ENCODE peak calls at places on chromosome 15, in seven cellular contexts. One of them, this sample, is unnamed. For H3K4me1, the result is how much of the 10 kb centered on the place peaks cover.

GRCh38 chr15:99958426-99959097 is 225.3 kb upstream of the LYSMD4 start:
- DNase-seq in endodermal cell: peak
- DNase-seq in ovary: no peak
- DNase-seq in psoas muscle: no peak
- DNase-seq in CD8-positive, alpha-beta T cell: peak
- DNase-seq in heart right ventricle: no peak
- DNase-seq in breast epithelium: no peak
- DNase-seq in this sample: no peak

GRCh38 chr15:83108266-83109219 is 1.1 kb downstream of the TM6SF1 start:
- DNase-seq in endodermal cell: peak
- DNase-seq in ovary: no peak
- DNase-seq in psoas muscle: peak
- DNase-seq in CD8-positive, alpha-beta T cell: peak
- DNase-seq in heart right ventricle: peak
- DNase-seq in breast epithelium: peak
- DNase-seq in this sample: peak

GRCh38 chr15:48459571-48460461 is 128.6 kb downstream of the DUT start:
- DNase-seq in endodermal cell: no peak
- DNase-seq in ovary: no peak
- DNase-seq in psoas muscle: no peak
- DNase-seq in CD8-positive, alpha-beta T cell: no peak
- DNase-seq in heart right ventricle: no peak
- DNase-seq in breast epithelium: no peak
- DNase-seq in this sample: no peak

GRCh38 chr15:67146875-67147381 is 81.5 kb downstream of the SMAD3 start:
- DNase-seq in endodermal cell: peak
- DNase-seq in ovary: peak
- DNase-seq in psoas muscle: peak
- DNase-seq in CD8-positive, alpha-beta T cell: no peak
- DNase-seq in heart right ventricle: no peak
- DNase-seq in breast epithelium: no peak
- DNase-seq in this sample: no peak

GRCh38 chr15:37107754-37108724 is 7.7 kb upstream of the MEIS2 start:
- DNase-seq in endodermal cell: no peak
- DNase-seq in ovary: no peak
- DNase-seq in psoas muscle: no peak
- DNase-seq in CD8-positive, alpha-beta T cell: no peak
- DNase-seq in heart right ventricle: no peak
- DNase-seq in breast epithelium: no peak
- DNase-seq in this sample: no peak

GRCh38 chr15:95141486-95141885 is 910.1 kb downstream of the MCTP2 start:
- DNase-seq in endodermal cell: no peak
- DNase-seq in ovary: no peak
- DNase-seq in psoas muscle: no peak
- DNase-seq in CD8-positive, alpha-beta T cell: no peak
- DNase-seq in heart right ventricle: no peak
- DNase-seq in breast epithelium: no peak
- DNase-seq in this sample: no peak

GRCh38 chr15:95693917-95694316 is 636.6 kb upstream of the NR2F2 start:
- DNase-seq in endodermal cell: no peak
- DNase-seq in ovary: no peak
- DNase-seq in psoas muscle: no peak
- DNase-seq in CD8-positive, alpha-beta T cell: no peak
- DNase-seq in heart right ventricle: no peak
- DNase-seq in breast epithelium: no peak
- DNase-seq in this sample: no peak

GRCh38 chr15:95669146-95669922 is 661.2 kb upstream of the NR2F2 start:
- DNase-seq in endodermal cell: no peak
- DNase-seq in ovary: peak
- DNase-seq in psoas muscle: no peak
- DNase-seq in CD8-positive, alpha-beta T cell: no peak
- DNase-seq in heart right ventricle: no peak
- DNase-seq in breast epithelium: no peak
- DNase-seq in this sample: no peak

GRCh38 chr15:82595203-82595602 is 52.0 kb downstream of the CPEB1 start:
- DNase-seq in endodermal cell: no peak
- DNase-seq in ovary: no peak
- DNase-seq in psoas muscle: no peak
- DNase-seq in CD8-positive, alpha-beta T cell: no peak
- DNase-seq in heart right ventricle: no peak
- DNase-seq in breast epithelium: no peak
- DNase-seq in this sample: no peak

GRCh38 chr15:36773698-36774097 is 194.3 kb downstream of the CDIN1 start:
- DNase-seq in endodermal cell: no peak
- DNase-seq in ovary: no peak
- DNase-seq in psoas muscle: no peak
- DNase-seq in CD8-positive, alpha-beta T cell: no peak
- DNase-seq in heart right ventricle: no peak
- DNase-seq in breast epithelium: no peak
- DNase-seq in this sample: no peak

GRCh38 chr15:40245666-40246065 is 6.8 kb downstream of the PAK6 start:
- DNase-seq in endodermal cell: peak
- DNase-seq in ovary: no peak
- DNase-seq in psoas muscle: no peak
- DNase-seq in CD8-positive, alpha-beta T cell: no peak
- DNase-seq in heart right ventricle: no peak
- DNase-seq in breast epithelium: no peak
- DNase-seq in this sample: no peak
- H3K4me1 ChIP-seq in endodermal cell: under half
- H3K4me1 ChIP-seq in ovary: under half
- H3K4me1 ChIP-seq in psoas muscle: under half
- H3K4me1 ChIP-seq in CD8-positive, alpha-beta T cell: under half
- H3K4me1 ChIP-seq in heart right ventricle: under half
- H3K4me1 ChIP-seq in breast epithelium: under half
- H3K4me1 ChIP-seq in this sample: under half

DNA sequence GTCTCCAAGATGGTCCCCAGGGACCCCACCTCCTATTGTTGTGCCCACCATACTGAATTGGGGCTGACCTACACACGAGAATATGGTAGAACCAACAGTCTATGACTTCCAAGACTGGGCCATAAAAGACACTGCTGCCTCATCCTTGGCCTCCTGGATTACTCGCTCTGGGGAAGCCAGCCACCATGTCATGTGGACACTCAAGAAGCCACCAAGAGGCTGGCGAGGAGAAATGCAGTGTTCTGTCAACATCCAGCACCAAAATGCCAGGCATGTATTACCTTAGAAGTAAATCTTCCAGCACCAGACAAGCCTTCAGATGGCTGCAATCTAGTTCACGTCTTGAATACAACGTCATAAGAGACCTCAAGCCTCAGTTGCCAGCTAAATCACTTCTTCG is 17.1 kb upstream of the TPM1 start:
- DNase-seq in endodermal cell: peak
- DNase-seq in ovary: no peak
- DNase-seq in psoas muscle: no peak
- DNase-seq in CD8-positive, alpha-beta T cell: no peak
- DNase-seq in heart right ventricle: no peak
- DNase-seq in breast epithelium: no peak
- DNase-seq in this sample: no peak
- TF ChIP-seq CTCF in endodermal cell: peak
- TF ChIP-seq CTCF in ovary: no peak
- TF ChIP-seq CTCF in psoas muscle: no peak
- TF ChIP-seq CTCF in CD8-positive, alpha-beta T cell: no peak
- TF ChIP-seq CTCF in heart right ventricle: no peak
- TF ChIP-seq CTCF in breast epithelium: no peak
- TF ChIP-seq CTCF in this sample: no peak

GRCh38 chr15:68186671-68187397 is 18.3 kb downstream of the CALML4 start:
- DNase-seq in endodermal cell: no peak
- DNase-seq in ovary: no peak
- DNase-seq in psoas muscle: no peak
- DNase-seq in CD8-positive, alpha-beta T cell: no peak
- DNase-seq in heart right ventricle: no peak
- DNase-seq in breast epithelium: no peak
- DNase-seq in this sample: peak
- H3K4me1 ChIP-seq in endodermal cell: under half
- H3K4me1 ChIP-seq in ovary: under half
- H3K4me1 ChIP-seq in psoas muscle: under half
- H3K4me1 ChIP-seq in CD8-positive, alpha-beta T cell: under half
- H3K4me1 ChIP-seq in heart right ventricle: under half
- H3K4me1 ChIP-seq in breast epithelium: under half
- H3K4me1 ChIP-seq in this sample: under half

GRCh38 chr15:75809986-75810750 is 33.1 kb upstream of the UBE2Q2 start:
- DNase-seq in endodermal cell: peak
- DNase-seq in ovary: no peak
- DNase-seq in psoas muscle: no peak
- DNase-seq in CD8-positive, alpha-beta T cell: no peak
- DNase-seq in heart right ventricle: no peak
- DNase-seq in breast epithelium: no peak
- DNase-seq in this sample: peak
- TF ChIP-seq CTCF in endodermal cell: peak
- TF ChIP-seq CTCF in ovary: no peak
- TF ChIP-seq CTCF in psoas muscle: peak
- TF ChIP-seq CTCF in CD8-positive, alpha-beta T cell: no peak
- TF ChIP-seq CTCF in heart right ventricle: peak
- TF ChIP-seq CTCF in breast epithelium: no peak
- TF ChIP-seq CTCF in this sample: no peak

GRCh38 chr15:55361048-55361447 is 42.0 kb downstream of the PIGB start:
- DNase-seq in endodermal cell: no peak
- DNase-seq in ovary: no peak
- DNase-seq in psoas muscle: no peak
- DNase-seq in CD8-positive, alpha-beta T cell: no peak
- DNase-seq in heart right ventricle: no peak
- DNase-seq in breast epithelium: no peak
- DNase-seq in this sample: no peak

GRCh38 chr15:55357774-55358173 is 38.8 kb downstream of the PIGB start:
- DNase-seq in endodermal cell: no peak
- DNase-seq in ovary: no peak
- DNase-seq in psoas muscle: no peak
- DNase-seq in CD8-positive, alpha-beta T cell: no peak
- DNase-seq in heart right ventricle: no peak
- DNase-seq in breast epithelium: no peak
- DNase-seq in this sample: no peak

GRCh38 chr15:55360256-55360655 is 41.2 kb downstream of the PIGB start:
- DNase-seq in endodermal cell: no peak
- DNase-seq in ovary: no peak
- DNase-seq in psoas muscle: no peak
- DNase-seq in CD8-positive, alpha-beta T cell: no peak
- DNase-seq in heart right ventricle: no peak
- DNase-seq in breast epithelium: no peak
- DNase-seq in this sample: no peak

GRCh38 chr15:55356985-55357585 is 38.1 kb downstream of the PIGB start:
- DNase-seq in endodermal cell: no peak
- DNase-seq in ovary: no peak
- DNase-seq in psoas muscle: no peak
- DNase-seq in CD8-positive, alpha-beta T cell: no peak
- DNase-seq in heart right ventricle: no peak
- DNase-seq in breast epithelium: no peak
- DNase-seq in this sample: no peak

DNA sequence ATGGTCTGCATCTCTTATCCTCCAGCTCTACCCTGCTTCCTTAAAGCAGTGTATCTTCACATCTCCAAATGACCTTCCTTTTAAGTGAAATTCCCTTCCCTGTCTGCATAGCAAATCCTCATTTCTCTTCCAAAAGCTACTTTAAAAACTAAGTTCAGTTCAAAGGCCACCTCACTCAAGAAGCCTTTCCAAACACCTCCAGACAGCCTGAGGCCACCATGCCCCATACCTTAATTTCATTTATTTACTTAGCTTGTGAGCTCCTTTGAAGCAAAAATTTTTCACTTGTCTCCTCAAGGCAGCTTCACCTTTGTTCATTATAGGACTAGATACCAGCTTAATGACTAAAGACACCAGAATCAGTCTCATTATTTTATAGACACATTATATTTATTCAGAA is 39.4 kb downstream of the PIGB start:
- DNase-seq in endodermal cell: no peak
- DNase-seq in ovary: no peak
- DNase-seq in psoas muscle: no peak
- DNase-seq in CD8-positive, alpha-beta T cell: no peak
- DNase-seq in heart right ventricle: no peak
- DNase-seq in breast epithelium: no peak
- DNase-seq in this sample: no peak
- H3K4me1 ChIP-seq in endodermal cell: under half
- H3K4me1 ChIP-seq in ovary: under half
- H3K4me1 ChIP-seq in psoas muscle: under half
- H3K4me1 ChIP-seq in CD8-positive, alpha-beta T cell: under half
- H3K4me1 ChIP-seq in heart right ventricle: under half
- H3K4me1 ChIP-seq in breast epithelium: under half
- H3K4me1 ChIP-seq in this sample: under half

DNA sequence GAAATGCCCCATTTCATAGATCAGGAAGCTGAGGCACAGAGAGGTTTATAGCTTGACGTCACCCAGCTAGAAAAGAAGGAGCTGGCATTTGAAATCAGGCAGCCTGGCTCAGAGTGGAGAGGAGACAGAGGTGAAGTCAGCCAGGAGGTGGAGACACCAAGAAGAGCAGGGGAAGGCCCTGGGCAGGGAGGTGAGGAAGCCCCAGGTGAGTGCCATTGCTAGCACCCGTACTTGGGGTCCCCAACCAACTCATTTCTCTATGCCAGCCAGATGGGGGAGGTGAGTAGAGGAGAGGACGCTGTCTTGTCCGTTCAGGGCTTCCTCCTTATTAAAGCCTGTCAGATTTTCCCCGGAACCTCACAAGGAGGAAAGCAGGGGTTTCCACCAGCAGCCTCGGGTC is 149.6 kb upstream of the TLE3 start:
- DNase-seq in endodermal cell: peak
- DNase-seq in ovary: peak
- DNase-seq in psoas muscle: no peak
- DNase-seq in CD8-positive, alpha-beta T cell: no peak
- DNase-seq in heart right ventricle: no peak
- DNase-seq in breast epithelium: no peak
- DNase-seq in this sample: no peak
- TF ChIP-seq CTCF in endodermal cell: no peak
- TF ChIP-seq CTCF in ovary: no peak
- TF ChIP-seq CTCF in psoas muscle: no peak
- TF ChIP-seq CTCF in CD8-positive, alpha-beta T cell: no peak
- TF ChIP-seq CTCF in heart right ventricle: no peak
- TF ChIP-seq CTCF in breast epithelium: no peak
- TF ChIP-seq CTCF in this sample: no peak

DNA sequence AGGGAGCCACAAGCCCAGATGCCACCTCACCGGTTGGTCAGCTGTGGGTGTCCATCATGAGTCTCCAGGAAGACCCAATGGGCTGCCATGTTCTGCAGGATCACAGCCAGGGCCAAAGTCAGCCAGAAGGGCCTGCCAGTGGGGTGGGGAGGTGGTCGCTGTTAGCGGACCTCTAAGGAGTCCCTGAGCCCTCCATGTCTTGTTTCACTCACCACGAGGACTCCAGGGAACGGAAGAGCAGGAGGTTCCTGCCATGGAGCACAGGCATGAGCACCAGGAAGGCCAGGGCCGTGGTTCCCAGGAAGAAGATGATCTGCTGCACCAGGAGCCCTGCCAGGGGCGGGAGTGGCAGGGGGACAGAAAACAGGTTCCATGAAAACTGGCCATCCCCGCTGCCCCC is 8.6 kb downstream of the ISLR start:
- DNase-seq in endodermal cell: no peak
- DNase-seq in ovary: no peak
- DNase-seq in psoas muscle: no peak
- DNase-seq in CD8-positive, alpha-beta T cell: no peak
- DNase-seq in heart right ventricle: no peak
- DNase-seq in breast epithelium: no peak
- DNase-seq in this sample: no peak
- H3K4me1 ChIP-seq in endodermal cell: under half
- H3K4me1 ChIP-seq in ovary: under half
- H3K4me1 ChIP-seq in psoas muscle: under half
- H3K4me1 ChIP-seq in CD8-positive, alpha-beta T cell: under half
- H3K4me1 ChIP-seq in heart right ventricle: under half
- H3K4me1 ChIP-seq in breast epithelium: under half
- H3K4me1 ChIP-seq in this sample: under half

This sample was measured in adrenal gland.